ENCODE peak calls at places on chromosomes 3 and 15, in eight cellular contexts. One of them, this sample, is unnamed.

GRCh38 chr3:134600685-134601502 is 49.9 kb downstream of the KY start:
- DNase-seq in right lobe of liver: peak; percentile 75
- DNase-seq in psoas muscle: peak; percentile 59
- DNase-seq in CD4-positive, CD25-positive, alpha-beta regulatory T cell: no peak
- DNase-seq in dorsolateral prefrontal cortex: peak; percentile 70
- DNase-seq in AG04450: no peak
- DNase-seq in neural progenitor cell: peak; percentile 92
- DNase-seq in thoracic aorta: no peak
- DNase-seq in this sample: no peak

GRCh38 chr3:28198161-28198560 is 43.3 kb upstream of the CMC1 start:
- DNase-seq in right lobe of liver: no peak
- DNase-seq in psoas muscle: no peak
- DNase-seq in CD4-positive, CD25-positive, alpha-beta regulatory T cell: no peak
- DNase-seq in dorsolateral prefrontal cortex: no peak
- DNase-seq in AG04450: no peak
- DNase-seq in neural progenitor cell: no peak
- DNase-seq in thoracic aorta: no peak
- DNase-seq in this sample: no peak

GRCh38 chr15:84685304-84685703 is 27.3 kb upstream of the NMB start:
- DNase-seq in right lobe of liver: peak; percentile 23
- DNase-seq in psoas muscle: peak; percentile 70
- DNase-seq in CD4-positive, CD25-positive, alpha-beta regulatory T cell: no peak
- DNase-seq in dorsolateral prefrontal cortex: peak; percentile 32
- DNase-seq in AG04450: peak; percentile 32
- DNase-seq in neural progenitor cell: no peak
- DNase-seq in thoracic aorta: peak; percentile 15
- DNase-seq in this sample: no peak

GRCh38 chr3:81442758-81443456 is 318.5 kb downstream of the GBE1 start:
- DNase-seq in right lobe of liver: no peak
- DNase-seq in psoas muscle: no peak
- DNase-seq in CD4-positive, CD25-positive, alpha-beta regulatory T cell: no peak
- DNase-seq in dorsolateral prefrontal cortex: no peak
- DNase-seq in AG04450: no peak
- DNase-seq in neural progenitor cell: no peak
- DNase-seq in thoracic aorta: no peak
- DNase-seq in this sample: no peak

GRCh38 chr15:64023215-64023614 is 23.1 kb downstream of the DAPK2 start:
- DNase-seq in right lobe of liver: no peak
- DNase-seq in psoas muscle: no peak
- DNase-seq in CD4-positive, CD25-positive, alpha-beta regulatory T cell: no peak
- DNase-seq in dorsolateral prefrontal cortex: no peak
- DNase-seq in AG04450: no peak
- DNase-seq in neural progenitor cell: no peak
- DNase-seq in thoracic aorta: no peak
- DNase-seq in this sample: no peak

GRCh38 chr3:128969993-128970740 is 23.7 kb downstream of the CFAP92 start:
- DNase-seq in right lobe of liver: no peak
- DNase-seq in psoas muscle: peak; percentile 30
- DNase-seq in CD4-positive, CD25-positive, alpha-beta regulatory T cell: peak; percentile 41
- DNase-seq in dorsolateral prefrontal cortex: peak; percentile 28
- DNase-seq in AG04450: no peak
- DNase-seq in neural progenitor cell: peak; percentile 74
- DNase-seq in thoracic aorta: no peak
- DNase-seq in this sample: no peak

GRCh38 chr15:99442268-99442897 is 123.4 kb upstream of the MEF2A start:
- DNase-seq in right lobe of liver: no peak
- DNase-seq in psoas muscle: no peak
- DNase-seq in CD4-positive, CD25-positive, alpha-beta regulatory T cell: no peak
- DNase-seq in dorsolateral prefrontal cortex: no peak
- DNase-seq in AG04450: peak; percentile 67
- DNase-seq in neural progenitor cell: no peak
- DNase-seq in thoracic aorta: peak; percentile 46
- DNase-seq in this sample: no peak

GRCh38 chr3:151766454-151766853 is 32.7 kb downstream of the AADACL2 start:
- DNase-seq in right lobe of liver: no peak
- DNase-seq in psoas muscle: no peak
- DNase-seq in CD4-positive, CD25-positive, alpha-beta regulatory T cell: no peak
- DNase-seq in dorsolateral prefrontal cortex: no peak
- DNase-seq in AG04450: no peak
- DNase-seq in neural progenitor cell: no peak
- DNase-seq in thoracic aorta: no peak
- DNase-seq in this sample: no peak

GRCh38 chr15:40793216-40793989 is 13.5 kb upstream of the ZFYVE19 start:
- DNase-seq in right lobe of liver: peak; percentile 85
- DNase-seq in psoas muscle: peak; percentile 36
- DNase-seq in CD4-positive, CD25-positive, alpha-beta regulatory T cell: no peak
- DNase-seq in dorsolateral prefrontal cortex: peak; percentile 17
- DNase-seq in AG04450: peak; percentile 91
- DNase-seq in neural progenitor cell: no peak
- DNase-seq in thoracic aorta: no peak
- DNase-seq in this sample: no peak

GRCh38 chr15:39685367-39685766 is 97.3 kb downstream of the FSIP1 start:
- DNase-seq in right lobe of liver: no peak
- DNase-seq in psoas muscle: no peak
- DNase-seq in CD4-positive, CD25-positive, alpha-beta regulatory T cell: no peak
- DNase-seq in dorsolateral prefrontal cortex: no peak
- DNase-seq in AG04450: no peak
- DNase-seq in neural progenitor cell: no peak
- DNase-seq in thoracic aorta: no peak
- DNase-seq in this sample: no peak

GRCh38 chr3:194952882-194953281 is 267.2 kb downstream of the FAM43A start:
- DNase-seq in right lobe of liver: no peak
- DNase-seq in psoas muscle: no peak
- DNase-seq in CD4-positive, CD25-positive, alpha-beta regulatory T cell: no peak
- DNase-seq in dorsolateral prefrontal cortex: no peak
- DNase-seq in AG04450: no peak
- DNase-seq in neural progenitor cell: no peak
- DNase-seq in thoracic aorta: no peak
- DNase-seq in this sample: no peak

GRCh38 chr3:72418149-72418686 is 430.0 kb downstream of the SHQ1 start:
- DNase-seq in right lobe of liver: no peak
- DNase-seq in psoas muscle: no peak
- DNase-seq in CD4-positive, CD25-positive, alpha-beta regulatory T cell: no peak
- DNase-seq in dorsolateral prefrontal cortex: no peak
- DNase-seq in AG04450: no peak
- DNase-seq in neural progenitor cell: no peak
- DNase-seq in thoracic aorta: no peak
- DNase-seq in this sample: no peak

GRCh38 chr3:127074900-127075360 is 92.0 kb downstream of the PLXNA1 start:
- DNase-seq in right lobe of liver: no peak
- DNase-seq in psoas muscle: peak; percentile 41
- DNase-seq in CD4-positive, CD25-positive, alpha-beta regulatory T cell: no peak
- DNase-seq in dorsolateral prefrontal cortex: no peak
- DNase-seq in AG04450: no peak
- DNase-seq in neural progenitor cell: peak; percentile 20
- DNase-seq in thoracic aorta: no peak
- DNase-seq in this sample: no peak

GRCh38 chr3:151218136-151218535 is 15.1 kb upstream of the GPR171 start:
- DNase-seq in right lobe of liver: no peak
- DNase-seq in psoas muscle: no peak
- DNase-seq in CD4-positive, CD25-positive, alpha-beta regulatory T cell: no peak
- DNase-seq in dorsolateral prefrontal cortex: no peak
- DNase-seq in AG04450: no peak
- DNase-seq in neural progenitor cell: no peak
- DNase-seq in thoracic aorta: no peak
- DNase-seq in this sample: no peak

GRCh38 chr15:77632760-77633133 is at the start of gene LINGO1:
- DNase-seq in right lobe of liver: no peak
- DNase-seq in psoas muscle: no peak
- DNase-seq in CD4-positive, CD25-positive, alpha-beta regulatory T cell: no peak
- DNase-seq in dorsolateral prefrontal cortex: peak; percentile 82
- DNase-seq in AG04450: no peak
- DNase-seq in neural progenitor cell: peak; percentile 86
- DNase-seq in thoracic aorta: no peak
- DNase-seq in this sample: no peak

GRCh38 chr3:43659250-43659880 is 31.4 kb upstream of the ABHD5 start:
- DNase-seq in right lobe of liver: no peak
- DNase-seq in psoas muscle: no peak
- DNase-seq in CD4-positive, CD25-positive, alpha-beta regulatory T cell: no peak
- DNase-seq in dorsolateral prefrontal cortex: no peak
- DNase-seq in AG04450: no peak
- DNase-seq in neural progenitor cell: no peak
- DNase-seq in thoracic aorta: no peak
- DNase-seq in this sample: no peak

GRCh38 chr15:92733934-92734521 is 78.5 kb upstream of the FAM174B start:
- DNase-seq in right lobe of liver: no peak
- DNase-seq in psoas muscle: peak; percentile 20
- DNase-seq in CD4-positive, CD25-positive, alpha-beta regulatory T cell: no peak
- DNase-seq in dorsolateral prefrontal cortex: peak; percentile 16
- DNase-seq in AG04450: no peak
- DNase-seq in neural progenitor cell: no peak
- DNase-seq in thoracic aorta: no peak
- DNase-seq in this sample: no peak

GRCh38 chr3:146071636-146072035 is 89.3 kb downstream of the PLOD2 start:
- DNase-seq in right lobe of liver: no peak
- DNase-seq in psoas muscle: no peak
- DNase-seq in CD4-positive, CD25-positive, alpha-beta regulatory T cell: no peak
- DNase-seq in dorsolateral prefrontal cortex: no peak
- DNase-seq in AG04450: no peak
- DNase-seq in neural progenitor cell: no peak
- DNase-seq in thoracic aorta: no peak
- DNase-seq in this sample: no peak

GRCh38 chr15:74776851-74777768 is 4.8 kb upstream of the CSK start:
- DNase-seq in right lobe of liver: no peak
- DNase-seq in psoas muscle: no peak
- DNase-seq in CD4-positive, CD25-positive, alpha-beta regulatory T cell: peak; percentile 43
- DNase-seq in dorsolateral prefrontal cortex: no peak
- DNase-seq in AG04450: no peak
- DNase-seq in neural progenitor cell: peak; percentile 76
- DNase-seq in thoracic aorta: no peak
- DNase-seq in this sample: no peak

GRCh38 chr15:61155741-61156700 is 73.1 kb downstream of the RORA start:
- DNase-seq in right lobe of liver: no peak
- DNase-seq in psoas muscle: peak; percentile 63
- DNase-seq in CD4-positive, CD25-positive, alpha-beta regulatory T cell: no peak
- DNase-seq in dorsolateral prefrontal cortex: no peak
- DNase-seq in AG04450: no peak
- DNase-seq in neural progenitor cell: no peak
- DNase-seq in thoracic aorta: no peak
- DNase-seq in this sample: no peak

GRCh38 chr15:96358006-96358794 is 27.7 kb downstream of the NR2F2 start:
- DNase-seq in right lobe of liver: no peak
- DNase-seq in psoas muscle: no peak
- DNase-seq in CD4-positive, CD25-positive, alpha-beta regulatory T cell: no peak
- DNase-seq in dorsolateral prefrontal cortex: no peak
- DNase-seq in AG04450: no peak
- DNase-seq in neural progenitor cell: peak; percentile 56
- DNase-seq in thoracic aorta: no peak
- DNase-seq in this sample: no peak
- H3K4me3 ChIP-seq in right lobe of liver: no peak overlapping the region
- H3K4me3 ChIP-seq in psoas muscle: peak overlapping the region; percentile 68
- H3K4me3 ChIP-seq in CD4-positive, CD25-positive, alpha-beta regulatory T cell: peak overlapping the region; percentile 81
- H3K4me3 ChIP-seq in dorsolateral prefrontal cortex: peak overlapping the region; percentile 9
- H3K4me3 ChIP-seq in AG04450: peak overlapping the region; percentile 71
- H3K4me3 ChIP-seq in neural progenitor cell: peak overlapping the region; percentile 65
- H3K4me3 ChIP-seq in thoracic aorta: peak overlapping the region; percentile 81
- H3K4me3 ChIP-seq in this sample: no peak overlapping the region

GRCh38 chr3:123807820-123808219 is 76.3 kb downstream of the MYLK start:
- DNase-seq in right lobe of liver: peak; percentile 56
- DNase-seq in psoas muscle: no peak
- DNase-seq in CD4-positive, CD25-positive, alpha-beta regulatory T cell: no peak
- DNase-seq in dorsolateral prefrontal cortex: no peak
- DNase-seq in AG04450: no peak
- DNase-seq in neural progenitor cell: no peak
- DNase-seq in thoracic aorta: no peak
- DNase-seq in this sample: no peak
- H3K27ac ChIP-seq in right lobe of liver: peak overlapping the region; percentile 32
- H3K27ac ChIP-seq in psoas muscle: no peak overlapping the region
- H3K27ac ChIP-seq in CD4-positive, CD25-positive, alpha-beta regulatory T cell: no peak overlapping the region
- H3K27ac ChIP-seq in dorsolateral prefrontal cortex: no peak overlapping the region
- H3K27ac ChIP-seq in AG04450: no peak overlapping the region
- H3K27ac ChIP-seq in neural progenitor cell: no peak overlapping the region
- H3K27ac ChIP-seq in thoracic aorta: peak overlapping the region; percentile 62
- H3K27ac ChIP-seq in this sample: no peak overlapping the region

DNA sequence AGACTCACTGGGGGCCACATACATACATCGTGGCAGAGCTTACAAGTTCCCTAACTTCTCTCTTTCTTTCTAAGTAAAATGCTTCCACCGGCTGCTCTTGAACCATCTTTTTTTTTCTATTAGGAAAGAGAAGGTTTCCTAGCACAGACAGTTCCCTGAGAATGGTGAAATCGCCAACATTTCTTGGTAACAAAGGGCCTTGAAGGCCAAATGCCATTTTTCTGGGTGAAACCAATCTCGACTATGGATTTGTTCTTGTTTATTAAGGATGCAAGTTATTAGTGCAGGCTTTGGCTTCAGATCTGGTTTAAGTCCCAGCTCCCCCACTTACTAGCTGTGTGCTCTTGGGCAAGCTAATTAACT is 3.0 kb downstream of the LMCD1 start:
- DNase-seq in right lobe of liver: no peak
- DNase-seq in psoas muscle: no peak
- DNase-seq in CD4-positive, CD25-positive, alpha-beta regulatory T cell: no peak
- DNase-seq in dorsolateral prefrontal cortex: no peak
- DNase-seq in AG04450: no peak
- DNase-seq in neural progenitor cell: no peak
- DNase-seq in thoracic aorta: no peak
- DNase-seq in this sample: no peak
- H3K4me3 ChIP-seq in right lobe of liver: no peak overlapping the region
- H3K4me3 ChIP-seq in psoas muscle: peak overlapping the region; percentile 64
- H3K4me3 ChIP-seq in CD4-positive, CD25-positive, alpha-beta regulatory T cell: peak overlapping the region; percentile 56
- H3K4me3 ChIP-seq in dorsolateral prefrontal cortex: no peak overlapping the region
- H3K4me3 ChIP-seq in AG04450: peak overlapping the region; percentile 56
- H3K4me3 ChIP-seq in neural progenitor cell: no peak overlapping the region
- H3K4me3 ChIP-seq in thoracic aorta: peak overlapping the region; percentile 78
- H3K4me3 ChIP-seq in this sample: no peak overlapping the region

DNA sequence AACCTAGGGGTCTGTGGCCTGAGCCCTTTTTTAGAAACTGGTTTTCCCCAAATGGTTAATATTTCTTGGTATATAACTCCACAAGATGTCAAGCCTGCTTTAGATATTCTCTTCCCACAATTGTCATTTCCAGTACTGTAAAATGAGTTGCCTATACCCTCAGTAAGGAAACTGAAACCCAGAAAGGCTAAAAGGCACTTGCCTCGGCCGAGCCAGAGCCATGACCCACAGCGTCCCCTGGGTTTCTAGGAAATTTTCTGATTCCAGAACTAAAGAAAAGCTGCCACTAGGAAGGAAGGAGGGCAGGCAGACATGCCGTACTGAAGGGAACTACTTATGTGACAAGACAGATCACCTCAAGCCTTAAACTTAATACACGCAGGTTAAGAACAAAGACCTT is 59.1 kb downstream of the ATP8B4 start:
- DNase-seq in right lobe of liver: no peak
- DNase-seq in psoas muscle: no peak
- DNase-seq in CD4-positive, CD25-positive, alpha-beta regulatory T cell: no peak
- DNase-seq in dorsolateral prefrontal cortex: no peak
- DNase-seq in AG04450: no peak
- DNase-seq in neural progenitor cell: no peak
- DNase-seq in thoracic aorta: no peak
- DNase-seq in this sample: no peak
- H3K27ac ChIP-seq in right lobe of liver: no peak overlapping the region
- H3K27ac ChIP-seq in psoas muscle: no peak overlapping the region
- H3K27ac ChIP-seq in CD4-positive, CD25-positive, alpha-beta regulatory T cell: no peak overlapping the region
- H3K27ac ChIP-seq in dorsolateral prefrontal cortex: no peak overlapping the region
- H3K27ac ChIP-seq in AG04450: no peak overlapping the region
- H3K27ac ChIP-seq in neural progenitor cell: no peak overlapping the region
- H3K27ac ChIP-seq in thoracic aorta: no peak overlapping the region
- H3K27ac ChIP-seq in this sample: no peak overlapping the region

GRCh38 chr3:196985954-196986885 is 17.6 kb upstream of the PIGZ start:
- DNase-seq in right lobe of liver: no peak
- DNase-seq in psoas muscle: no peak
- DNase-seq in CD4-positive, CD25-positive, alpha-beta regulatory T cell: no peak
- DNase-seq in dorsolateral prefrontal cortex: no peak
- DNase-seq in AG04450: no peak
- DNase-seq in neural progenitor cell: no peak
- DNase-seq in thoracic aorta: no peak
- DNase-seq in this sample: no peak
- H3K4me3 ChIP-seq in right lobe of liver: no peak overlapping the region
- H3K4me3 ChIP-seq in psoas muscle: no peak overlapping the region
- H3K4me3 ChIP-seq in CD4-positive, CD25-positive, alpha-beta regulatory T cell: no peak overlapping the region
- H3K4me3 ChIP-seq in dorsolateral prefrontal cortex: no peak overlapping the region
- H3K4me3 ChIP-seq in AG04450: no peak overlapping the region
- H3K4me3 ChIP-seq in neural progenitor cell: no peak overlapping the region
- H3K4me3 ChIP-seq in thoracic aorta: no peak overlapping the region
- H3K4me3 ChIP-seq in this sample: no peak overlapping the region

GRCh38 chr3:173920386-173920785 is 522.8 kb downstream of the NLGN1 start:
- DNase-seq in right lobe of liver: no peak
- DNase-seq in psoas muscle: no peak
- DNase-seq in CD4-positive, CD25-positive, alpha-beta regulatory T cell: no peak
- DNase-seq in dorsolateral prefrontal cortex: no peak
- DNase-seq in AG04450: no peak
- DNase-seq in neural progenitor cell: no peak
- DNase-seq in thoracic aorta: no peak
- DNase-seq in this sample: no peak
- H3K27ac ChIP-seq in right lobe of liver: no peak overlapping the region
- H3K27ac ChIP-seq in psoas muscle: no peak overlapping the region
- H3K27ac ChIP-seq in CD4-positive, CD25-positive, alpha-beta regulatory T cell: no peak overlapping the region
- H3K27ac ChIP-seq in dorsolateral prefrontal cortex: no peak overlapping the region
- H3K27ac ChIP-seq in AG04450: no peak overlapping the region
- H3K27ac ChIP-seq in neural progenitor cell: peak overlapping the region; percentile 49
- H3K27ac ChIP-seq in thoracic aorta: no peak overlapping the region
- H3K27ac ChIP-seq in this sample: no peak overlapping the region